ENCODE peak calls at places on chromosomes 7 and 10, in eight cellular contexts. One of them, this sample, is unnamed.

GRCh38 chr10:4916086-4916716 is 47.0 kb upstream of the AKR1C1 start:
- DNase-seq in psoas muscle: no peak
- DNase-seq in cardiac muscle cell: no peak
- DNase-seq in ovary: no peak
- DNase-seq in GM23338: no peak
- DNase-seq in adrenal gland: no peak
- DNase-seq in kidney: no peak
- DNase-seq in tibial artery: no peak
- DNase-seq in this sample: no peak

GRCh38 chr7:30087371-30087770 is 47.4 kb upstream of the MTURN start:
- DNase-seq in cardiac muscle cell: no peak
- DNase-seq in psoas muscle: no peak
- DNase-seq in kidney: no peak
- DNase-seq in adrenal gland: no peak
- DNase-seq in ovary: no peak
- DNase-seq in GM23338: no peak
- DNase-seq in tibial artery: no peak
- DNase-seq in this sample: no peak

GRCh38 chr7:54878339-54878738 is 119.3 kb upstream of the SEC61G start:
- DNase-seq in tibial artery: no peak
- DNase-seq in kidney: no peak
- DNase-seq in GM23338: no peak
- DNase-seq in psoas muscle: no peak
- DNase-seq in adrenal gland: no peak
- DNase-seq in cardiac muscle cell: no peak
- DNase-seq in ovary: no peak
- DNase-seq in this sample: no peak

GRCh38 chr10:75234683-75235374 is 928 bp downstream of the COMTD1 start:
- DNase-seq in adrenal gland: peak
- DNase-seq in psoas muscle: peak
- DNase-seq in ovary: peak
- DNase-seq in cardiac muscle cell: peak
- DNase-seq in tibial artery: no peak
- DNase-seq in GM23338: peak
- DNase-seq in kidney: peak
- DNase-seq in this sample: no peak

GRCh38 chr10:48700071-48700470 is 15.4 kb downstream of the WDFY4 start:
- DNase-seq in cardiac muscle cell: no peak
- DNase-seq in GM23338: no peak
- DNase-seq in kidney: no peak
- DNase-seq in psoas muscle: no peak
- DNase-seq in adrenal gland: no peak
- DNase-seq in ovary: no peak
- DNase-seq in tibial artery: no peak
- DNase-seq in this sample: no peak

GRCh38 chr10:11173062-11173461 is 155.4 kb downstream of the CELF2 start:
- DNase-seq in GM23338: no peak
- DNase-seq in cardiac muscle cell: no peak
- DNase-seq in ovary: no peak
- DNase-seq in adrenal gland: no peak
- DNase-seq in kidney: no peak
- DNase-seq in psoas muscle: no peak
- DNase-seq in tibial artery: no peak
- DNase-seq in this sample: no peak

GRCh38 chr7:9127901-9128300 is 694.5 kb downstream of the NXPH1 start:
- DNase-seq in adrenal gland: no peak
- DNase-seq in psoas muscle: no peak
- DNase-seq in cardiac muscle cell: no peak
- DNase-seq in kidney: no peak
- DNase-seq in ovary: no peak
- DNase-seq in GM23338: no peak
- DNase-seq in tibial artery: no peak
- DNase-seq in this sample: no peak

GRCh38 chr7:100190059-100190711 is 12.5 kb downstream of the STAG3 start:
- DNase-seq in cardiac muscle cell: peak
- DNase-seq in GM23338: peak
- DNase-seq in ovary: no peak
- DNase-seq in psoas muscle: no peak
- DNase-seq in adrenal gland: no peak
- DNase-seq in tibial artery: no peak
- DNase-seq in kidney: no peak
- DNase-seq in this sample: no peak

GRCh38 chr10:30359373-30360206 is 10.5 kb upstream of the MTPAP start:
- DNase-seq in cardiac muscle cell: peak
- DNase-seq in psoas muscle: no peak
- DNase-seq in ovary: no peak
- DNase-seq in kidney: no peak
- DNase-seq in GM23338: peak
- DNase-seq in tibial artery: no peak
- DNase-seq in adrenal gland: peak
- DNase-seq in this sample: peak

GRCh38 chr7:184768-185264 is 7.6 kb upstream of the FAM20C start:
- DNase-seq in psoas muscle: peak
- DNase-seq in tibial artery: no peak
- DNase-seq in cardiac muscle cell: no peak
- DNase-seq in kidney: no peak
- DNase-seq in adrenal gland: no peak
- DNase-seq in ovary: peak
- DNase-seq in GM23338: no peak
- DNase-seq in this sample: no peak

GRCh38 chr10:78457804-78458483 is 424.3 kb downstream of the RPS24 start:
- DNase-seq in adrenal gland: peak
- DNase-seq in ovary: no peak
- DNase-seq in GM23338: no peak
- DNase-seq in cardiac muscle cell: no peak
- DNase-seq in kidney: no peak
- DNase-seq in tibial artery: peak
- DNase-seq in psoas muscle: no peak
- DNase-seq in this sample: no peak
- H3K4me3 ChIP-seq in adrenal gland: no peak
- H3K4me3 ChIP-seq in ovary: no peak
- H3K4me3 ChIP-seq in GM23338: no peak
- H3K4me3 ChIP-seq in cardiac muscle cell: no peak
- H3K4me3 ChIP-seq in kidney: no peak
- H3K4me3 ChIP-seq in tibial artery: no peak
- H3K4me3 ChIP-seq in psoas muscle: no peak
- H3K4me3 ChIP-seq in this sample: no peak

GRCh38 chr10:96718304-96718990 is 1.9 kb downstream of the PIK3AP1 start:
- DNase-seq in psoas muscle: no peak
- DNase-seq in GM23338: no peak
- DNase-seq in kidney: no peak
- DNase-seq in adrenal gland: no peak
- DNase-seq in ovary: no peak
- DNase-seq in tibial artery: no peak
- DNase-seq in cardiac muscle cell: no peak
- DNase-seq in this sample: no peak
- H3K27ac ChIP-seq in psoas muscle: no peak
- H3K27ac ChIP-seq in GM23338: no peak
- H3K27ac ChIP-seq in kidney: no peak
- H3K27ac ChIP-seq in adrenal gland: no peak
- H3K27ac ChIP-seq in ovary: no peak
- H3K27ac ChIP-seq in tibial artery: no peak
- H3K27ac ChIP-seq in cardiac muscle cell: no peak
- H3K27ac ChIP-seq in this sample: no peak

GRCh38 chr7:138885383-138886147 is 87.6 kb upstream of the ATP6V0A4 start:
- DNase-seq in adrenal gland: no peak
- DNase-seq in GM23338: peak
- DNase-seq in ovary: no peak
- DNase-seq in cardiac muscle cell: no peak
- DNase-seq in psoas muscle: no peak
- DNase-seq in kidney: no peak
- DNase-seq in tibial artery: no peak
- DNase-seq in this sample: no peak
- TF ChIP-seq CTCF in adrenal gland: no peak
- TF ChIP-seq CTCF in GM23338: peak
- TF ChIP-seq CTCF in ovary: no peak
- TF ChIP-seq CTCF in cardiac muscle cell: no peak
- TF ChIP-seq CTCF in psoas muscle: no peak
- TF ChIP-seq CTCF in kidney: no peak
- TF ChIP-seq CTCF in tibial artery: no peak
- TF ChIP-seq CTCF in this sample: no peak

DNA sequence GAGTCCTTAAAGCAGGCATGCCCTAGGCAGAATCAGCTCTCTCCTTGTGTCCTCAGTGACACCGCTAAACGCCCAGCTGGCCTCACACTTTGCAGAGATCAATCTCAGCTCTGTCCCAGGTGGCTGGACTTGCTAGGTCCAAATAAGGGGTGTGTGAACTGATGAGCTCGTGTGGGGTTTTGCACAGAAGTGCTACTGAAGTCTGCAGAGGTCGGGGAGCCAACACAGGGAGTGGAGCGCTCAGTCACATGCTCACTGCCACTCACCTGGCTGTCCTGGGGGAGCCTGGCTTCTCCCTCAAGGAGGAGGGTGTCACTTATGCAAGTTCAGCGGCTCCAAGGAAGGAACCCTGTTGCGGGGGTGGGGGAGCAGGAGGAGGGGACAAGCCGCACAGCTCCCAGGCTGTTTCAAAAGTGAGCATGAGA is 2.0 kb downstream of the ELN start:
- DNase-seq in adrenal gland: no peak
- DNase-seq in kidney: no peak
- DNase-seq in psoas muscle: peak
- DNase-seq in tibial artery: no peak
- DNase-seq in ovary: peak
- DNase-seq in GM23338: peak
- DNase-seq in cardiac muscle cell: peak
- DNase-seq in this sample: no peak
- H3K4me3 ChIP-seq in adrenal gland: no peak
- H3K4me3 ChIP-seq in kidney: peak
- H3K4me3 ChIP-seq in psoas muscle: peak
- H3K4me3 ChIP-seq in tibial artery: peak
- H3K4me3 ChIP-seq in ovary: peak
- H3K4me3 ChIP-seq in GM23338: no peak
- H3K4me3 ChIP-seq in cardiac muscle cell: no peak
- H3K4me3 ChIP-seq in this sample: peak

DNA sequence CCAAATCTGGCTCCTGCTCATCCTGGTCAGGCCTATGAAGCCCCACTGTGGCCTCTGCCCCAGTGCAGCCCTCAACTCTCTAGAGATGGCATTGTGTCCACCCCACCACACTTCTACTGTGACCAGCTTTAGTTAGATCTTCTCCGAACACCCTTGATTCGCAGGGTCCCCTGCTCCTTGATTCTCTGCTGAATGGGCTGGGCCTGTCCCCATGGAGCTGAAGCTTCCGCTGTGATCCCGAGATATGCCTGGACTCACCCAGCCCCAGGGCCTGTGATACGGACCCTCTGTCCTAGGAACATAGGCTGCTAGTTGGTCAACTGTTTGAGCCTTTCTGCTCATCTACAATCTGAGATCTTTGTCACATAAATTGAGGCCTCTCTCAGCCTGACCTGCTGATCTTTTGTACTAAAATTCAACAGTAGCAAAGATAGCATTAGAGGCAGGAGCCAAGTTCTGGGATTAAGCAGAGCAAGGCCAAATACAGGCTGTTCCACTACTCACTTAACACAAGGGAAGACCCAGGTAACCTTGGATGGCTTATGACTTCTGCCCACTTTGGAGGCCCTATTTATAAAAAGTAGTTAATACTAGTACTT is 6.5 kb upstream of the PPIF start:
- DNase-seq in cardiac muscle cell: no peak
- DNase-seq in ovary: no peak
- DNase-seq in adrenal gland: no peak
- DNase-seq in GM23338: no peak
- DNase-seq in tibial artery: no peak
- DNase-seq in psoas muscle: no peak
- DNase-seq in kidney: no peak
- DNase-seq in this sample: no peak
- H3K27ac ChIP-seq in cardiac muscle cell: no peak
- H3K27ac ChIP-seq in ovary: no peak
- H3K27ac ChIP-seq in adrenal gland: peak
- H3K27ac ChIP-seq in GM23338: no peak
- H3K27ac ChIP-seq in tibial artery: no peak
- H3K27ac ChIP-seq in psoas muscle: no peak
- H3K27ac ChIP-seq in kidney: no peak
- H3K27ac ChIP-seq in this sample: no peak

This sample was measured in dorsolateral prefrontal cortex.